ENCODE peak calls at places on chromosome 19, in five cellular contexts. C is activated CD4-positive, alpha-beta T cell treated with anti-CD3 and anti-CD28 coated beads, Interleukin-2, amount 10 ng/mL, durations not matched to agents 7 days and 5 days; I is AML-193; T is stimulated activated CD8-positive, alpha-beta memory T cell treated with anti-CD3 and anti-CD28 coated beads, Interleukin-7, amount 100 ng/mL, for 1 hour; L is fibroblast of lung. H is an unnamed sample.

GRCh38 chr19:3513198-3514140 is 7.4 kb downstream of the FZR1 start:
- DNase-seq in C (no peak), L (no peak), I (no peak), T (no peak), H (no peak)

GRCh38 chr19:49106648-49107135 is 7.5 kb upstream of the LIN7B start:
- DNase-seq in C (peak), T (peak), I (peak), L (peak), H (no peak)

GRCh38 chr19:2719910-2720776 is 1.0 kb downstream of the DIRAS1 start:
- DNase-seq in C (no peak), I (no peak), L (peak), T (no peak), H (no peak)

GRCh38 chr19:38044267-38045111 is 137.5 kb downstream of the SIPA1L3 start:
- DNase-seq in I (no peak), T (no peak), C (no peak), L (peak), H (no peak)

GRCh38 chr19:17513801-17514200 is 2.4 kb downstream of the PGLS start:
- DNase-seq in I (no peak), L (peak), C (no peak), T (no peak), H (no peak)

GRCh38 chr19:41967056-41967783 is 8.1 kb upstream of the RABAC1 start:
- DNase-seq in C (no peak), T (no peak), L (no peak), I (no peak), H (no peak)

GRCh38 chr19:44745386-44745831 is 3.1 kb upstream of the BCL3 start:
- DNase-seq in T (no peak), I (no peak), C (no peak), L (peak), H (no peak)

GRCh38 chr19:58035863-58036262 is 2.0 kb downstream of the ZSCAN1 start:
- DNase-seq in L (no peak), T (no peak), I (no peak), C (no peak), H (no peak)

GRCh38 chr19:51994048-51994644 is 7.5 kb upstream of the ZNF350 start:
- DNase-seq in C (no peak), I (no peak), T (no peak), L (no peak), H (no peak)

GRCh38 chr19:40576181-40576584 is 490 bp upstream of the SHKBP1 start:
- DNase-seq in C (peak), T (no peak), L (no peak), I (no peak), H (no peak)

GRCh38 chr19:13825489-13826475 is 30.5 kb downstream of the ZSWIM4 start:
- DNase-seq in L (no peak), T (no peak), C (no peak), I (no peak), H (no peak)

GRCh38 chr19:10270616-10271394 is at the start of gene ICAM1:
- DNase-seq in C (peak), L (peak), I (peak), T (peak), H (no peak)

GRCh38 chr19:17180997-17181702 is 34.0 kb upstream of the USE1 start:
- DNase-seq in I (no peak), L (no peak), C (no peak), T (no peak), H (no peak)

GRCh38 chr19:7418575-7418974 is 69.8 kb downstream of the ARHGEF18 start:
- DNase-seq in C (no peak), L (no peak), T (no peak), I (no peak), H (no peak)

GRCh38 chr19:7247160-7247559 is 47.1 kb downstream of the INSR start:
- DNase-seq in C (no peak), T (no peak), I (no peak), L (no peak), H (no peak)

GRCh38 chr19:39262496-39262895 is 5.7 kb upstream of the IFNL2 start:
- DNase-seq in L (no peak), C (no peak), I (no peak), T (no peak), H (no peak)

GRCh38 chr19:47899335-47899734 is 13.2 kb upstream of the SULT2A1 start:
- DNase-seq in C (no peak), I (no peak), L (no peak), T (no peak), H (no peak)

GRCh38 chr19:1143828-1144399 is 30.2 kb downstream of the SBNO2 start:
- DNase-seq in T (no peak), C (no peak), L (no peak), I (no peak), H (no peak)

GRCh38 chr19:11182994-11183393 is 14.4 kb downstream of the KANK2 start:
- DNase-seq in I (no peak), C (no peak), T (no peak), L (no peak), H (no peak)

GRCh38 chr19:38993271-38993670 is 17.7 kb upstream of the FBXO17 start:
- DNase-seq in T (no peak), I (no peak), L (peak), C (no peak), H (no peak)

GRCh38 chr19:16830679-16831078 is 1.5 kb downstream of the SIN3B start:
- DNase-seq in T (no peak), I (no peak), L (peak), C (no peak), H (no peak)

GRCh38 chr19:588093-588742 is 1.5 kb upstream of the HCN2 start:
- DNase-seq in I (peak), T (no peak), L (peak), C (peak), H (peak)

GRCh38 chr19:6865849-6866248 is 21.5 kb upstream of the ADGRE1 start:
- DNase-seq in T (no peak), I (no peak), C (no peak), L (no peak), H (no peak)

GRCh38 chr19:54521022-54521859 is 18.6 kb downstream of the LAIR2 start:
- DNase-seq in I (no peak), T (no peak), C (peak), L (no peak), H (no peak)

GRCh38 chr19:6473652-6474051 is 7.9 kb downstream of the DENND1C start:
- DNase-seq in I (no peak), L (no peak), C (no peak), T (no peak), H (no peak)

GRCh38 chr19:47190167-47190727 is 40.8 kb downstream of the BBC3 start:
- DNase-seq in L (peak), I (no peak), C (peak), T (no peak), H (peak)

GRCh38 chr19:2261438-2262172 is 5.4 kb upstream of the JSRP1 start:
- DNase-seq in I (peak), L (no peak), C (peak), T (no peak), H (no peak)

GRCh38 chr19:741506-742131 is 9.3 kb upstream of the MISP start:
- DNase-seq in I (peak), T (no peak), L (no peak), C (no peak), H (no peak)

GRCh38 chr19:46719629-46720515 is 3.0 kb upstream of the PRKD2 start:
- DNase-seq in L (no peak), T (no peak), I (no peak), C (no peak), H (no peak)

GRCh38 chr19:40283414-40284250 is 1.5 kb downstream of the AKT2 start:
- DNase-seq in L (no peak), I (no peak), C (no peak), T (no peak), H (no peak)

GRCh38 chr19:18433039-18433691 is 4.8 kb downstream of the ISYNA1 start:
- DNase-seq in I (no peak), T (no peak), C (no peak), L (no peak), H (no peak)

GRCh38 chr19:17086129-17086528 is 10.6 kb downstream of the MYO9B start:
- DNase-seq in C (no peak), L (no peak), I (no peak), T (no peak), H (no peak)

H was measured in skeletal muscle cell.